ENCODE peak calls at places on chromosomes 3 and 15, in seven cellular contexts. W is fibroblast of lung, H is tibial nerve, D is choroid plexus epithelial cell, Y is PC-3, E is cardiac muscle cell, N is heart right ventricle. J is an unnamed sample.

GRCh38 chr15:88605507-88606436 is 15.4 kb upstream of the AEN start:
- DNase-seq in W (peak), H (no peak), D (peak), Y (no peak), E (peak), N (peak), J (no peak)

GRCh38 chr15:62975515-62975914 is 67.0 kb upstream of the TPM1 start:
- DNase-seq in W (no peak), H (no peak), D (no peak), Y (no peak), E (no peak), N (no peak), J (no peak)

GRCh38 chr3:197256836-197257444 is 41.5 kb downstream of the DLG1 start:
- DNase-seq in W (peak), H (no peak), D (peak), Y (peak), E (peak), N (peak), J (no peak)

GRCh38 chr15:60592386-60593339 is 113.7 kb upstream of the ICE2 start:
- DNase-seq in W (peak), H (peak), D (peak), Y (peak), E (peak), N (peak), J (peak)

GRCh38 chr15:92638291-92638708 is 17.3 kb downstream of the FAM174B start:
- DNase-seq in W (peak), H (no peak), D (peak), Y (peak), E (no peak), N (no peak), J (no peak)

GRCh38 chr3:73781536-73781935 is 156.8 kb upstream of the PDZRN3 start:
- DNase-seq in W (no peak), H (no peak), D (no peak), Y (no peak), E (no peak), N (no peak), J (no peak)

GRCh38 chr3:146040630-146041029 is 120.4 kb downstream of the PLOD2 start:
- DNase-seq in W (no peak), H (no peak), D (no peak), Y (no peak), E (no peak), N (no peak), J (no peak)

GRCh38 chr3:71130516-71131384 is 452.8 kb downstream of the FOXP1 start:
- DNase-seq in W (peak), H (peak), D (peak), Y (peak), E (peak), N (peak), J (no peak)

GRCh38 chr3:66754613-66755012 is 243.5 kb upstream of the KBTBD8 start:
- DNase-seq in W (no peak), H (no peak), D (no peak), Y (no peak), E (no peak), N (no peak), J (no peak)

GRCh38 chr3:16033889-16034687 is 140.4 kb upstream of the GALNT15 start:
- DNase-seq in W (no peak), H (no peak), D (peak), Y (peak), E (no peak), N (no peak), J (peak)

GRCh38 chr3:125647318-125648014 is 52.2 kb upstream of the OSBPL11 start:
- DNase-seq in W (no peak), H (no peak), D (no peak), Y (peak), E (no peak), N (no peak), J (no peak)

GRCh38 chr3:25849101-25849500 is 59.2 kb downstream of the OXSM start:
- DNase-seq in W (no peak), H (no peak), D (no peak), Y (no peak), E (no peak), N (no peak), J (no peak)

GRCh38 chr15:56484284-56484683 is 19.3 kb upstream of the MNS1 start:
- DNase-seq in W (no peak), H (no peak), D (no peak), Y (no peak), E (no peak), N (no peak), J (no peak)

GRCh38 chr3:174191895-174192294 is 667.2 kb upstream of the NAALADL2 start:
- DNase-seq in W (no peak), H (no peak), D (no peak), Y (no peak), E (no peak), N (no peak), J (no peak)

GRCh38 chr3:72576563-72576962 is 271.7 kb downstream of the SHQ1 start:
- DNase-seq in W (no peak), H (no peak), D (no peak), Y (no peak), E (no peak), N (no peak), J (no peak)

GRCh38 chr3:16441306-16441898 is 72.1 kb downstream of the RFTN1 start:
- DNase-seq in W (peak), H (no peak), D (peak), Y (no peak), E (peak), N (no peak), J (no peak)

GRCh38 chr3:58585994-58586393 is 8.8 kb upstream of the FAM107A start:
- DNase-seq in W (no peak), H (no peak), D (no peak), Y (no peak), E (no peak), N (no peak), J (no peak)

GRCh38 chr15:70528270-70528706 is 235.1 kb downstream of the UACA start:
- DNase-seq in W (peak), H (no peak), D (peak), Y (no peak), E (peak), N (no peak), J (no peak)

GRCh38 chr15:57429098-57429497 is 52.8 kb downstream of the CGNL1 start:
- DNase-seq in W (no peak), H (no peak), D (no peak), Y (no peak), E (no peak), N (no peak), J (no peak)

GRCh38 chr15:34239151-34239761 is 14.4 kb downstream of the EMC4 start:
- DNase-seq in W (peak), H (no peak), D (peak), Y (peak), E (peak), N (no peak), J (peak)

GRCh38 chr3:8325306-8325705 is 176.3 kb upstream of the LMCD1 start:
- DNase-seq in W (no peak), H (no peak), D (no peak), Y (no peak), E (peak), N (no peak), J (no peak)
- TF ChIP-seq CTCF in W (no peak), H (no peak), D (no peak), Y (no peak), E (no peak), N (no peak), J (no peak)

DNA sequence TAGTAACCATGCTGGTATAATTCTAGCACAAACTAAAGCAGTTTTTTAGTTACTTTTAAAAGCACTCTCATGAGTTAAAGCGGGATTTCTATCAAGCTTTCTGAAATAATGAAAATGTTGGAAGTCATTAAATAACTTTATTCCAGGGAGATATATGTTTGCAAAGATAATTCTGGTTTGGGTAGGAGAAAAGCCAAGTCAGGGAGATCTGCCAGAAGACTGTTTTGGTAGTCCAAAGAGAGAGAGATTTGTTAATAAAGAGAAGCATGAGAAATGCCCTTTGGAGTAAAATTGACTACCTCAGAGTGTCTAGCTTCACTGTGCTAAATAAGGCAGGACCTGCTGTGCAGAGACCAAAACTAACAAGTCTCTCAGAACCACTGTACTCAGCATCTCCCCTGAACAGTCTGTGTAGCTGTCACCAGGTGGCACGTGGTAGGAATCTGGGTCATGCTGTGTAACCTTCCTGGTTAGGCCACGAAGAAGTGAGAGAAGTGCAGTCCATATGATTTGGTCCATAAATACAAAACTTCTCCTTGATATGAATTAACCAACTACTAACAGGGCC is 31.6 kb upstream of the SLC35G2 start:
- DNase-seq in W (peak), H (no peak), D (peak), Y (no peak), E (peak), N (peak), J (no peak)
- H3K4me3 ChIP-seq in W (peak), H (no peak), D (peak), Y (no peak), E (no peak), N (no peak), J (no peak)

DNA sequence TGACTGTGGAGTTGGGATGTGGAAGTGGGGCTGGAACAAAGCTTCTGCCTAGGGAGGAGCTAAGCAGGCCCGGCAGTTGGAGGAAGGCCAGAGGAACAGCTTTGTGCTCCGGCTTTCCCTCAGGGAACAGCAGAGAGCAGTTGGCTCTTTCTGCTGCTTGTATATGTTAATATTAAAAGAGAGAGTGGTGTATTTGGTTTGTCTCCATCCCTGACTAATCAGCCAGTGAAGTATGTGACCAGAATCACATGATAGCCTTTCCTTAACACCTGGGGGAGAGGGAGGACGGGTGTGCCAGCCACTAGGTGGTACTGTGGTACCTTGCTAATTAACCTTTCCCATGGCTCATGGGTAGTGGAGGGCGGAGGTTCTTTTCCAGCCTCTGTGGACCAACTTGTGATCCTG is 10.0 kb downstream of the EIF2B5 start:
- DNase-seq in W (peak), H (no peak), D (peak), Y (peak), E (peak), N (peak), J (peak)
- TF ChIP-seq CTCF in W (peak), H (peak), D (peak), Y (peak), E (peak), N (peak), J (peak)

DNA sequence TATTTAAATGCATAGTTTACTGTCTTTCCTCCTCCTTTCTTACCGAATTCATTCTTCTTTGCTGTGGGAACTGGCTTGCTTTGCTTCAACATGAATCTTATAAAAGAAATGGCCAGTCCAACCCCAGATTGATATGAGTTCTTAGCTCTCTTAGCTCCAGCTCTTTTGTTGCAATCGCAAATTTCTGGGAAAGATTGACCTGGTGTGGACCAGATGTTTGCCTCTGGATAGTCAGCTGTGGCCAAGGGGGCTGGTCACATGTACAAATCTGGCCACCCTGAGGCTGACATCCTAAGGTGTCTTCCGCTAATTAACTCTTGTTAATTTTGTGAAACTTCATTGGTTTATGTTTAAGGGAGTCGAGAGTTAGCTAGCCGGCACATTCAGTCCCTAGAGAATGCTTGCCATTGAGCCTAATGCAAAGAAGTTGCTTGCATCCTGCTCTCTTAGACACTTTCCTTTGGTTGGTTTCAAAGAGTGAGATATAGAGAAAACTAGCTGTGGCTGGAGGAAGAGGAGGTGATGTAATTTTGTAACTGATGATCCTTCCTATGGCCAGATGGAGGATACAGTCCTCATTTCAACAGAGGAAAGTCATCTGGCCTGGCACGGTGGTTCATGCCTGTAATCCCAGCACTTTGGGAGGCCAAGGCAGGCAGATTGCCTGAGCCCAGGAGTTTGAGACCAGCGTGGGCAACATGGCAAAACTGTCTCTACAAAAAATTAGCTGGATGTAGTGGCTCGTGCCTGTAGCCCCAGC is 162.4 kb downstream of the ADAMTSL3 start:
- DNase-seq in W (no peak), H (no peak), D (no peak), Y (no peak), E (peak), N (no peak), J (no peak)
- H3K4me3 ChIP-seq in W (no peak), H (no peak), D (no peak), Y (no peak), E (no peak), N (no peak), J (no peak)

GRCh38 chr3:63662500-63662899 is 10.0 kb downstream of the SNTN start:
- DNase-seq in W (no peak), H (no peak), D (no peak), Y (peak), E (no peak), N (no peak), J (no peak)
- TF ChIP-seq CTCF in W (no peak), H (no peak), D (no peak), Y (no peak), E (no peak), N (no peak), J (no peak)

DNA sequence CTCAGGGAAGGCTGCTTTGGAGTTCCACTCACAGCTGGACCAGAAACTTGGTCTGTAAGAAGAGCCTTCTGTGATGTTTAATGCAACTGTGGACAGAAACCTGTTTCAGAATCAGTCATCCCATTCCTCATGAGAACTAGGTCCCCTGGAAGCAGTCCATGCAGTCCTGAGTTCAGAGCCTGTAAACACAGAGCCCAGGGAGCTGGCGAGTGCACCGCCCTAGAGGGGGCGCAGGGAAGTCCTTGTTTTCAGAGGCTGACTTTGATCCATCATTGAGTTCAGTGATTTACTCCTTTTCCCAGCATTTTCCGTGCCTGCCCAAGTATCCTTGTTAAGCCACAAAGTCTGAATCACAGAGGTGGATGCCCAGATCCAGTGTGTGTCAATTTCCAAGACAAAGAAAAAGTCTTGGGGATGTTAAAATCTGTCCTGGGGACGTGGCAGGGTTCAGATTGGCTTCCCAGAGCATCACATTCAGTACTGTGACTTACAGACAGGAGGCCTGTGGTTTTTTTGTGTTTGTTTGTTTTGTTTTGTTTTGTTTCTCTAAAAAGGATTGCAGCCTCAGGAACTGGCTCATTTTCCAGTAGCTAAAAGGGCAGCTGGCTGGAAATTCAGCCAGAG is 9.8 kb upstream of the TXNRD3 start:
- DNase-seq in W (no peak), H (no peak), D (peak), Y (no peak), E (no peak), N (no peak), J (no peak)
- H3K4me3 ChIP-seq in W (no peak), H (no peak), D (no peak), Y (no peak), E (no peak), N (no peak), J (no peak)

GRCh38 chr3:50611464-50612233 is at the start of gene CISH:
- DNase-seq in W (peak), H (peak), D (peak), Y (peak), E (peak), N (peak), J (no peak)
- TF ChIP-seq CTCF in W (peak), H (peak), D (peak), Y (peak), E (peak), N (peak), J (peak)

DNA sequence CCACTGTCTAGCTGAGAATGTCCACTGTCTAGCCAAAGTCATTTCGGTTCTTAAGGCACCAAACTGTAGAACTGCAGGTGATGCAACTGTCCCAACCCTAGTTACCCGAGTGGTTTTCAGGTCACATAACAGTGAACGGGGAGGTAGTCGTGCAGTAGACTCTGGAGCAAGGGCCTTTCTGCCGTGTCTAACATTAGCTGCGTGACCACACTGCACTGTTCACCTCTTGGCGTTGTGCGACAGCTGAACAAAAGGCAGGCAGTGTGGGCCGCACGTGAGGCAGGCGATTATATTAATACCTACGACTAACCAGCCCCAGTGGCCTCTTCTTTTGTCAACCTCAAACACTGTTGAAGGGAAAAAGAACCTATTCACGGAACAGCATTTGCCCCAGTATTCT is 2.8 kb downstream of the LRRN1 start:
- DNase-seq in W (no peak), H (no peak), D (no peak), Y (no peak), E (no peak), N (no peak), J (peak)
- H3K4me3 ChIP-seq in W (no peak), H (no peak), D (no peak), Y (no peak), E (no peak), N (no peak), J (peak)

GRCh38 chr3:193314161-193314560 is 64.4 kb downstream of the ATP13A5 start:
- DNase-seq in W (no peak), H (no peak), D (no peak), Y (no peak), E (no peak), N (no peak), J (no peak)
- TF ChIP-seq CTCF in W (no peak), H (no peak), D (no peak), Y (peak), E (no peak), N (no peak), J (peak)